ENCODE peak calls at places on chromosomes 3 and 15, in eight cellular contexts. F, D, W, M, Y, N, L and O are unnamed samples.

GRCh38 chr3:128486692-128487537 is 6.1 kb downstream of the GATA2 start:
- DNase-seq in M (no peak), W (no peak), Y (peak; percentile 48), N (no peak), D (no peak), F (peak; percentile 82), L (peak; percentile 80), O (peak; percentile 90)

GRCh38 chr15:39904115-39904514 is 16.0 kb downstream of the GPR176 start:
- DNase-seq in Y (no peak), D (no peak), W (no peak), L (no peak), M (no peak), F (no peak), N (no peak), O (no peak)

GRCh38 chr3:161914703-161915102 is 418.1 kb downstream of the OTOL1 start:
- DNase-seq in Y (peak; percentile 75), W (no peak), F (no peak), M (no peak), L (no peak), N (peak; percentile 10), D (no peak), O (no peak)

GRCh38 chr3:124522226-124522625 is 208.0 kb upstream of the UMPS start:
- DNase-seq in L (no peak), Y (no peak), W (no peak), M (no peak), D (no peak), N (no peak), F (no peak), O (no peak)

GRCh38 chr3:168973897-168974296 is 689.6 kb downstream of the MECOM start:
- DNase-seq in D (no peak), N (no peak), Y (no peak), W (no peak), F (no peak), M (no peak), L (no peak), O (no peak)

GRCh38 chr3:136305879-136306278 is 55.7 kb downstream of the PCCB start:
- DNase-seq in Y (no peak), N (peak; percentile 30), F (no peak), D (no peak), L (no peak), M (no peak), W (no peak), O (no peak)

GRCh38 chr3:159764211-159765024 is 224.2 kb upstream of the IL12A start:
- DNase-seq in M (peak; percentile 65), L (no peak), Y (peak; percentile 86), F (peak; percentile 87), W (peak; percentile 23), N (peak; percentile 25), D (no peak), O (no peak)

GRCh38 chr15:48802257-48802656 is 8.6 kb downstream of the CEP152 start:
- DNase-seq in Y (no peak), N (peak; percentile 14), W (no peak), F (no peak), M (peak; percentile 22), L (no peak), D (no peak), O (no peak)

GRCh38 chr3:26963356-26963742 is 340.8 kb downstream of the LRRC3B start:
- DNase-seq in F (no peak), W (no peak), L (no peak), M (no peak), N (no peak), D (no peak), Y (no peak), O (no peak)

GRCh38 chr15:39273805-39274411 is 307.0 kb upstream of the THBS1 start:
- DNase-seq in L (no peak), W (no peak), F (no peak), M (no peak), Y (peak; percentile 75), N (no peak), D (no peak), O (no peak)

GRCh38 chr15:75232826-75233503 is 25.2 kb upstream of the GOLGA6C start:
- DNase-seq in F (peak; percentile 39), Y (no peak), N (no peak), L (no peak), D (no peak), W (no peak), M (peak; percentile 4), O (peak; percentile 61)

GRCh38 chr3:40518848-40519247 is 5.9 kb upstream of the ZNF621 start:
- DNase-seq in N (no peak), D (no peak), Y (no peak), L (no peak), W (no peak), M (no peak), F (no peak), O (no peak)

GRCh38 chr3:184604039-184604955 is 42.7 kb downstream of the EPHB3 start:
- DNase-seq in D (no peak), M (no peak), F (no peak), N (no peak), W (no peak), L (no peak), Y (peak; percentile 46), O (no peak)

GRCh38 chr3:85881833-85882393 is 923.1 kb downstream of the CADM2 start:
- DNase-seq in N (no peak), M (no peak), L (peak; percentile 36), W (no peak), F (no peak), D (no peak), Y (no peak), O (no peak)

GRCh38 chr15:67089218-67090193 is 24.1 kb downstream of the SMAD3 start:
- DNase-seq in D (no peak), M (no peak), Y (peak; percentile 73), L (peak; percentile 67), N (no peak), W (no peak), F (no peak), O (no peak)

GRCh38 chr3:14438262-14438661 is 35.9 kb downstream of the SLC6A6 start:
- DNase-seq in N (no peak), M (no peak), D (no peak), W (no peak), Y (no peak), L (no peak), F (no peak), O (no peak)

GRCh38 chr3:127102587-127102986 is 90.3 kb upstream of the PRR23E start:
- DNase-seq in W (no peak), N (no peak), F (no peak), D (no peak), M (no peak), Y (no peak), L (no peak), O (peak; percentile 83)